ENCODE peak calls at places on chromosomes 3 and 15, in four cellular contexts. One of them, this sample, is unnamed.

GRCh38 chr3:194267744-194268658 is 83.1 kb downstream of the CPN2 start:
- DNase-seq in NCI-H510A treated with DMSO at 0.1 percent for 48 hours: no peak
- DNase-seq in fibroblast of pulmonary artery: peak
- DNase-seq in GM13977: no peak
- DNase-seq in this sample: no peak

GRCh38 chr3:52313774-52314188 is 2.3 kb upstream of the DNAH1 start:
- DNase-seq in GM13977: peak
- DNase-seq in fibroblast of pulmonary artery: peak
- DNase-seq in NCI-H510A treated with DMSO at 0.1 percent for 48 hours: no peak
- DNase-seq in this sample: no peak

GRCh38 chr3:32321095-32321835 is 70.4 kb upstream of the CMTM7 start:
- DNase-seq in fibroblast of pulmonary artery: no peak
- DNase-seq in GM13977: no peak
- DNase-seq in NCI-H510A treated with DMSO at 0.1 percent for 48 hours: peak
- DNase-seq in this sample: no peak

GRCh38 chr15:20340931-20341661 is 200.5 kb downstream of the GOLGA6L6 start:
- DNase-seq in fibroblast of pulmonary artery: peak
- DNase-seq in NCI-H510A treated with DMSO at 0.1 percent for 48 hours: no peak
- DNase-seq in GM13977: peak
- DNase-seq in this sample: no peak

GRCh38 chr15:48493763-48494225 is 151.7 kb downstream of the FBN1 start:
- DNase-seq in fibroblast of pulmonary artery: no peak
- DNase-seq in GM13977: no peak
- DNase-seq in NCI-H510A treated with DMSO at 0.1 percent for 48 hours: no peak
- DNase-seq in this sample: no peak

GRCh38 chr3:139620438-139620837 is 57.3 kb downstream of the NMNAT3 start:
- DNase-seq in GM13977: no peak
- DNase-seq in fibroblast of pulmonary artery: no peak
- DNase-seq in NCI-H510A treated with DMSO at 0.1 percent for 48 hours: no peak
- DNase-seq in this sample: no peak

GRCh38 chr3:18752273-18752934 is 327.3 kb upstream of the SATB1 start:
- DNase-seq in NCI-H510A treated with DMSO at 0.1 percent for 48 hours: no peak
- DNase-seq in fibroblast of pulmonary artery: no peak
- DNase-seq in GM13977: no peak
- DNase-seq in this sample: no peak

GRCh38 chr3:8371085-8371551 is 130.5 kb upstream of the LMCD1 start:
- DNase-seq in GM13977: no peak
- DNase-seq in NCI-H510A treated with DMSO at 0.1 percent for 48 hours: peak
- DNase-seq in fibroblast of pulmonary artery: peak
- DNase-seq in this sample: no peak

GRCh38 chr3:136070334-136070733 is 104.8 kb downstream of the PPP2R3A start:
- DNase-seq in NCI-H510A treated with DMSO at 0.1 percent for 48 hours: no peak
- DNase-seq in GM13977: no peak
- DNase-seq in fibroblast of pulmonary artery: peak
- DNase-seq in this sample: no peak

GRCh38 chr3:196216681-196217211 is 412 bp downstream of the SLC51A start:
- DNase-seq in fibroblast of pulmonary artery: no peak
- DNase-seq in GM13977: no peak
- DNase-seq in NCI-H510A treated with DMSO at 0.1 percent for 48 hours: no peak
- DNase-seq in this sample: no peak

GRCh38 chr3:194103475-194103874 is 32.5 kb upstream of the HES1 start:
- DNase-seq in fibroblast of pulmonary artery: no peak
- DNase-seq in NCI-H510A treated with DMSO at 0.1 percent for 48 hours: no peak
- DNase-seq in GM13977: peak
- DNase-seq in this sample: peak

This sample was measured in effector CD8-positive, alpha-beta T cell.